ENCODE peak calls at places on chromosomes 4 and X, in nine cellular contexts. N is OCI-LY7, K is Caki2, W is MM.1S, G is NCI-H1092, D is stomach, U is NCI-H1930, X is Karpas-422, F is HT1080. B is an unnamed sample.

GRCh38 chrX:51891821-51892551 is 1.4 kb upstream of the MAGED1 start:
- DNase-seq in N (peak; percentile 70), K (no peak), W (no peak), G (peak; percentile 13), D (no peak), U (no peak), X (peak; percentile 86), F (no peak), B (no peak)

GRCh38 chrX:134990475-134991473 is at the start of gene SMIM10:
- DNase-seq in N (peak; percentile 24), K (peak; percentile 70), W (peak; percentile 17), G (no peak), D (peak; percentile 55), U (no peak), X (no peak), F (peak; percentile 8), B (no peak)

GRCh38 chr4:158170691-158171455 is 2.0 kb downstream of the GASK1B start:
- DNase-seq in N (no peak), K (peak; percentile 85), W (no peak), G (no peak), D (no peak), U (no peak), X (peak; percentile 59), F (no peak), B (no peak)

GRCh38 chr4:47717173-47717572 is 120.7 kb downstream of the CORIN start:
- DNase-seq in N (no peak), K (no peak), W (no peak), G (no peak), D (no peak), U (no peak), X (no peak), F (no peak), B (no peak)

GRCh38 chr4:7066493-7066892 is 1.4 kb downstream of the GRPEL1 start:
- DNase-seq in N (no peak), K (no peak), W (no peak), G (no peak), D (no peak), U (no peak), X (no peak), F (no peak), B (no peak)

GRCh38 chr4:156837625-156838345 is 133.8 kb downstream of the PDGFC start:
- DNase-seq in N (no peak), K (no peak), W (no peak), G (no peak), D (no peak), U (no peak), X (no peak), F (no peak), B (no peak)

GRCh38 chr4:38055566-38055965 is 95.4 kb downstream of the PTTG2 start:
- DNase-seq in N (no peak), K (no peak), W (no peak), G (no peak), D (no peak), U (no peak), X (no peak), F (no peak), B (no peak)

GRCh38 chr4:6955261-6955911 is 45.8 kb downstream of the TBC1D14 start:
- DNase-seq in N (no peak), K (no peak), W (no peak), G (no peak), D (peak; percentile 61), U (no peak), X (no peak), F (no peak), B (no peak)

GRCh38 chr4:108590776-108591175 is 29.6 kb upstream of the RPL34 start:
- DNase-seq in N (no peak), K (no peak), W (no peak), G (no peak), D (no peak), U (no peak), X (no peak), F (no peak), B (no peak)

B was measured in SHP77 treated with DMSO at 0.1 percent for 48 hours.